ENCODE peak calls at places on chromosomes 1 and 21, in nine cellular contexts. C is ovary, P is SK-N-SH, Y is A549, E is transverse colon, O is sigmoid colon, I is K562, Q is tibial nerve, V is esophagus muscularis mucosa. U is an unnamed sample. For H3K4me1, the result is how much of the 10 kb centered on the place peaks cover.

GRCh38 chr1:26785611-26786436 is 1.9 kb upstream of the PIGV start:
- DNase-seq in C (no peak), P (no peak), Y (no peak), E (peak), O (no peak), I (no peak), Q (no peak), V (no peak), U (no peak)

GRCh38 chr1:21779613-21780521 is 3.1 kb downstream of the USP48 start:
- DNase-seq in C (no peak), P (peak), Y (no peak), E (no peak), O (no peak), I (no peak), Q (no peak), V (no peak), U (no peak)

GRCh38 chr1:244804841-244805240 is 30.6 kb upstream of the COX20 start:
- DNase-seq in C (no peak), P (no peak), Y (no peak), E (no peak), O (no peak), I (no peak), Q (no peak), V (no peak), U (no peak)

GRCh38 chr1:229272164-229273158 is 1.6 kb downstream of the RAB4A start:
- DNase-seq in C (no peak), P (no peak), Y (no peak), E (no peak), O (no peak), I (no peak), Q (no peak), V (peak), U (no peak)

GRCh38 chr1:209400351-209401220 is 182.9 kb upstream of the CAMK1G start:
- DNase-seq in C (no peak), P (no peak), Y (no peak), E (no peak), O (no peak), I (no peak), Q (no peak), V (no peak), U (no peak)

GRCh38 chr1:114468710-114469468 is 42.1 kb downstream of the TRIM33 start:
- DNase-seq in C (no peak), P (no peak), Y (no peak), E (no peak), O (no peak), I (no peak), Q (no peak), V (no peak), U (no peak)

GRCh38 chr1:24293392-24294227 is 25.5 kb upstream of the GRHL3 start:
- DNase-seq in C (no peak), P (no peak), Y (no peak), E (no peak), O (no peak), I (no peak), Q (no peak), V (no peak), U (no peak)

GRCh38 chr1:170067253-170067819 is 7.2 kb downstream of the KIFAP3 start:
- DNase-seq in C (no peak), P (no peak), Y (no peak), E (peak), O (no peak), I (no peak), Q (no peak), V (no peak), U (no peak)

GRCh38 chr1:98692482-98692881 is 31.0 kb downstream of the SNX7 start:
- DNase-seq in C (no peak), P (no peak), Y (no peak), E (no peak), O (no peak), I (no peak), Q (no peak), V (no peak), U (no peak)

GRCh38 chr1:29546496-29546895 is 310.2 kb downstream of the PTPRU start:
- DNase-seq in C (no peak), P (no peak), Y (no peak), E (no peak), O (peak), I (no peak), Q (no peak), V (no peak), U (no peak)

GRCh38 chr1:100773444-100773843 is 53.9 kb downstream of the VCAM1 start:
- DNase-seq in C (no peak), P (no peak), Y (no peak), E (no peak), O (no peak), I (no peak), Q (no peak), V (no peak), U (no peak)

GRCh38 chr1:176897350-176898236 is 266.9 kb downstream of the ASTN1 start:
- DNase-seq in C (peak), P (peak), Y (peak), E (peak), O (no peak), I (peak), Q (peak), V (no peak), U (peak)

GRCh38 chr1:203342192-203342940 is 8.6 kb downstream of the FMOD start:
- DNase-seq in C (peak), P (peak), Y (peak), E (peak), O (peak), I (peak), Q (no peak), V (no peak), U (peak)

GRCh38 chr1:223319913-223320600 is 43.9 kb downstream of the SUSD4 start:
- DNase-seq in C (no peak), P (no peak), Y (no peak), E (no peak), O (no peak), I (no peak), Q (no peak), V (no peak), U (no peak)

GRCh38 chr1:159799446-159799985 is 2.6 kb upstream of the FCRL6 start:
- DNase-seq in C (no peak), P (no peak), Y (no peak), E (no peak), O (no peak), I (no peak), Q (no peak), V (no peak), U (no peak)

GRCh38 chr1:184825571-184825970 is 70.9 kb upstream of the EDEM3 start:
- DNase-seq in C (no peak), P (no peak), Y (no peak), E (no peak), O (no peak), I (no peak), Q (no peak), V (no peak), U (no peak)

GRCh38 chr1:162324391-162324790 is 52.3 kb downstream of the SPATA46 start:
- DNase-seq in C (no peak), P (no peak), Y (no peak), E (no peak), O (no peak), I (no peak), Q (no peak), V (no peak), U (no peak)

GRCh38 chr1:73576084-73576483 is 621.9 kb downstream of the LRRIQ3 start:
- DNase-seq in C (no peak), P (no peak), Y (no peak), E (no peak), O (no peak), I (no peak), Q (no peak), V (no peak), U (no peak)

GRCh38 chr1:193592325-193592724 is 405.9 kb upstream of the B3GALT2 start:
- DNase-seq in C (no peak), P (no peak), Y (no peak), E (no peak), O (no peak), I (no peak), Q (no peak), V (no peak), U (no peak)

GRCh38 chr1:41469706-41470105 is 14.8 kb downstream of the EDN2 start:
- DNase-seq in C (no peak), P (no peak), Y (no peak), E (no peak), O (no peak), I (no peak), Q (no peak), V (no peak), U (no peak)

GRCh38 chr1:156432109-156433018 is 63.4 kb downstream of the RHBG start:
- DNase-seq in C (no peak), P (no peak), Y (no peak), E (no peak), O (no peak), I (no peak), Q (no peak), V (no peak), U (no peak)

GRCh38 chr1:22406722-22407495 is 44.7 kb upstream of the ZBTB40 start:
- DNase-seq in C (no peak), P (no peak), Y (no peak), E (no peak), O (no peak), I (no peak), Q (no peak), V (no peak), U (no peak)

GRCh38 chr1:6623269-6623965 is 1.3 kb upstream of the THAP3 start:
- DNase-seq in C (no peak), P (no peak), Y (no peak), E (no peak), O (no peak), I (no peak), Q (no peak), V (no peak), U (no peak)

GRCh38 chr21:31282095-31282709 is 61.9 kb downstream of the TIAM1 start:
- DNase-seq in C (no peak), P (no peak), Y (peak), E (peak), O (no peak), I (peak), Q (no peak), V (no peak), U (peak)

DNA sequence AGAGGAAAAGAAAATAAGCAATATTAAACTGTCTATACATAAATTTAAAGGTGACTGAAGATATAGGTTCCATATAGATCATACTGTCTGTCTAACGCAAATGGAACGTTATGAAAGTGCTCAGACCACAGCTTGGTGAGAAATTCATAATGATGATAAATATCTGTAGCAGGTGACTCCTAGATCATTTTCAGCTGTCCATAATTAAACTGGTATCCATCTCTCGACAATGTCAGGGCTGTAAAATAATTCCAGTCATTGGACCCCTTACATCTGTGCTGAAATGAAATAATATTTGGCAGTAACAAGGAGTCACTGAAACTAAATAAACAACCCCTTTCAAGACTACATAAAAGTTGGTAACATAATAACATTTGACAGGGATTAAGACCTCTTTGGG is 61.6 kb downstream of the SPAG17 start:
- DNase-seq in C (no peak), P (no peak), Y (no peak), E (no peak), O (no peak), I (no peak), Q (no peak), V (no peak), U (no peak)
- TF ChIP-seq EP300 in C (no peak), P (no peak), Y (no peak), E (no peak), O (no peak), I (no peak), Q (no peak), V (no peak), U (no peak)

GRCh38 chr21:45411810-45412206 is 6.8 kb downstream of the COL18A1 start:
- DNase-seq in C (peak), P (no peak), Y (no peak), E (no peak), O (peak), I (no peak), Q (no peak), V (no peak), U (no peak)
- H3K4me1 ChIP-seq in C (under half), P (under half), Y (under half), E (under half), O (under half), I (half or more), Q (under half), V (half or more), U (under half)

GRCh38 chr1:224498574-224499170 is 64.1 kb upstream of the WDR26 start:
- DNase-seq in C (peak), P (no peak), Y (no peak), E (no peak), O (no peak), I (no peak), Q (no peak), V (no peak), U (no peak)
- TF ChIP-seq EP300 in C (no peak), P (no peak), Y (no peak), E (no peak), O (no peak), I (no peak), Q (no peak), V (no peak), U (no peak)

GRCh38 chr1:168469690-168470089 is 74.1 kb downstream of the XCL2 start:
- DNase-seq in C (peak), P (peak), Y (peak), E (peak), O (peak), I (peak), Q (peak), V (no peak), U (peak)
- H3K4me1 ChIP-seq in C (under half), P (under half), Y (under half), E (under half), O (half or more), I (under half), Q (under half), V (half or more), U (under half)

GRCh38 chr1:109975718-109976117 is 8.8 kb upstream of the AHCYL1 start:
- DNase-seq in C (no peak), P (no peak), Y (no peak), E (no peak), O (no peak), I (no peak), Q (no peak), V (no peak), U (no peak)
- TF ChIP-seq EP300 in C (no peak), P (no peak), Y (peak), E (no peak), O (no peak), I (no peak), Q (peak), V (no peak), U (no peak)

DNA sequence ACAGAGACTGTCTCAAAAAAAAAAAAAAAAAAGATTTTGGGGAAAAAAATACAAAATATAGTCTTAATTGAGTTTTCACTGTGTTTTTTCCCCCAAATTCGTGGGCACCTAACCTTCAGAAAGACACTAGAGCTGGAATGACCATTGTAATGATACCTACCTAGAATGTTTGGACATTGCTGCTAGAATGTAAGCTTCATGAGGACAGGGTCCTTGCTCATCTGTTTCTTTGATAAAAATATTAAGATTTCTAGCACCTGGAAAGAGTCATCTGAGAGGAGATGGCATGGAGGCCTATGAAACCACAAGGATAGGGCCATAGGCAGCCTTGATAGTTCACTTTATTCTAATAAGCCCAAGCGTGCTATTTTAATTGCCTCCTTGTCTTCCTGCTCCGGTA is 6.5 kb downstream of the LRRC8D start:
- DNase-seq in C (no peak), P (no peak), Y (no peak), E (no peak), O (no peak), I (no peak), Q (no peak), V (no peak), U (no peak)
- H3K4me1 ChIP-seq in C (under half), P (under half), Y (under half), E (under half), O (under half), I (under half), Q (under half), V (under half), U (under half)

DNA sequence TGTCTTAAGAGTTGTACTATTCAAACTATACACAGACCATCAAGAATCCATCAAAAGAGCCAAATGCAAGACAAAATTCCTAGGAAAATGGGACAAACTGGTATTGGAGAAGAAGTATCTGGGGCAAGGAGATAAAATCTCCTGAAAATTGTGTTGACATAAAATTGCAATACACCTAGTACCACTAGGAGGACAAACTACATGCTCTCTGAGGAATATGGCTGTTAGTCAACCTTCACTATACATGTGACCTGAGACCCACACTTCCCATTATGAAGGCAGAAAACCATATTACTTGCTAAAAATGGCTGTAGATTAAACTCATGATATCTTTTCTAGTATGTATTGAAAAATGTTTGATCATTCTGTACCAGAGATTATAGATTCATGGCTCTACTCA is 30.0 kb downstream of the IRF2BP2 start:
- DNase-seq in C (no peak), P (no peak), Y (peak), E (no peak), O (no peak), I (peak), Q (no peak), V (no peak), U (no peak)
- TF ChIP-seq EP300 in C (no peak), P (no peak), Y (no peak), E (no peak), O (no peak), I (no peak), Q (no peak), V (no peak), U (no peak)

GRCh38 chr1:13764933-13765332 is 64.9 kb downstream of the PRDM2 start:
- DNase-seq in C (no peak), P (no peak), Y (no peak), E (no peak), O (no peak), I (peak), Q (no peak), V (no peak), U (no peak)
- H3K4me1 ChIP-seq in C (under half), P (under half), Y (under half), E (under half), O (under half), I (under half), Q (half or more), V (half or more), U (half or more)

U was measured in stomach.